ENCODE peak calls at places on chromosomes 12 and 14, in eight cellular contexts. Y is dorsolateral prefrontal cortex; D is activated T-helper 2 cell treated with anti-CD3 and anti-CD28 coated beads, Interferon-gamma antibody, Interleukin-2, Interleukin-4, amounts not matched to agents 10 μg/mL and 5 μg/mL and 100 μg/mL, durations not matched to agents 14 hours and 24 hours and 36 hours; X is HuH-7.5; N is activated CD4-positive, alpha-beta T cell treated with anti-CD3 and anti-CD28 coated beads, Interleukin-2, amount 50 U/mL, for 1 hour; H is upper lobe of left lung; E is PC-3; S is dermis blood vessel endothelial cell. M is an unnamed sample.

GRCh38 chr12:124786065-124786964 is 77.3 kb downstream of the SCARB1 start:
- DNase-seq in Y (peak), D (no peak), X (no peak), N (no peak), H (no peak), E (no peak), S (peak), M (peak)

GRCh38 chr14:39085933-39086332 is 17.1 kb downstream of the SEC23A start:
- DNase-seq in Y (no peak), D (no peak), X (no peak), N (no peak), H (no peak), E (no peak), S (no peak), M (no peak)

GRCh38 chr12:5916785-5917290 is 28.2 kb downstream of the ANO2 start:
- DNase-seq in Y (no peak), D (no peak), X (no peak), N (no peak), H (no peak), E (no peak), S (no peak), M (no peak)

GRCh38 chr12:57127101-57127709 is 1.1 kb upstream of the LRP1 start:
- DNase-seq in Y (peak), D (peak), X (peak), N (peak), H (no peak), E (peak), S (peak), M (peak)

GRCh38 chr14:35159742-35160409 is 37.5 kb downstream of the PRORP start:
- DNase-seq in Y (no peak), D (no peak), X (no peak), N (no peak), H (no peak), E (peak), S (peak), M (no peak)

GRCh38 chr12:106380954-106381353 is 23.4 kb downstream of the POLR3B start:
- DNase-seq in Y (no peak), D (no peak), X (no peak), N (no peak), H (no peak), E (no peak), S (no peak), M (no peak)

GRCh38 chr12:122368361-122369073 is 54.0 kb downstream of the CLIP1 start:
- DNase-seq in Y (no peak), D (no peak), X (no peak), N (no peak), H (no peak), E (peak), S (peak), M (no peak)

GRCh38 chr14:99682809-99683618 is 1.1 kb upstream of the CYP46A1 start:
- DNase-seq in Y (peak), D (peak), X (peak), N (peak), H (peak), E (peak), S (peak), M (peak)